ENCODE peak calls at places on chromosomes 16 and 17, in six cellular contexts. I is neural crest cell; B is H9; Q is CD4-positive, alpha-beta T cell; F is omental fat pad; M is neural progenitor cell. P is an unnamed sample.

GRCh38 chr17:4504188-4504587 is 5.5 kb downstream of the SPNS2 start:
- DNase-seq in I (no peak), M (no peak), Q (no peak), B (no peak), F (no peak), P (no peak)

GRCh38 chr16:11658896-11659708 is 9.2 kb upstream of the SNN start:
- DNase-seq in B (peak), M (no peak), F (no peak), Q (no peak), I (no peak), P (no peak)

GRCh38 chr17:30477758-30478115 is 529 bp downstream of the GOSR1 start:
- DNase-seq in F (no peak), Q (no peak), B (no peak), M (no peak), I (no peak), P (no peak)

GRCh38 chr17:71975331-71975801 is 145.5 kb upstream of the SOX9 start:
- DNase-seq in B (peak), Q (no peak), I (no peak), F (no peak), M (peak), P (no peak)

GRCh38 chr17:37098910-37099664 is 150.3 kb downstream of the AATF start:
- DNase-seq in B (no peak), I (no peak), M (no peak), Q (no peak), F (no peak), P (no peak)

GRCh38 chr17:3004925-3005324 is 58.5 kb downstream of the OR1D5 start:
- DNase-seq in F (no peak), I (no peak), M (no peak), Q (no peak), B (no peak), P (no peak)

GRCh38 chr16:1698680-1699079 is 7.3 kb upstream of the MAPK8IP3 start:
- DNase-seq in Q (no peak), F (no peak), B (no peak), I (no peak), M (no peak), P (no peak)

GRCh38 chr17:73072254-73072962 is 20.1 kb downstream of the SLC39A11 start:
- DNase-seq in Q (no peak), I (no peak), B (no peak), M (no peak), F (no peak), P (no peak)

GRCh38 chr16:78002915-78003538 is 19.3 kb upstream of the CLEC3A start:
- DNase-seq in M (peak), F (no peak), Q (peak), I (peak), B (peak), P (peak)

GRCh38 chr16:69932228-69932627 is 18.9 kb upstream of the CLEC18A start:
- DNase-seq in B (no peak), Q (no peak), F (no peak), M (no peak), I (no peak), P (no peak)

GRCh38 chr17:1504866-1505265 is 11.5 kb downstream of the INPP5K start:
- DNase-seq in M (no peak), Q (no peak), I (no peak), B (no peak), F (no peak), P (no peak)

GRCh38 chr16:75244844-75245758 is 6.3 kb downstream of the BCAR1 start:
- DNase-seq in M (peak), F (no peak), I (no peak), Q (no peak), B (peak), P (no peak)

GRCh38 chr17:64682261-64683181 is 20.4 kb upstream of the SMURF2 start:
- DNase-seq in I (no peak), B (no peak), F (no peak), M (no peak), Q (no peak), P (no peak)

GRCh38 chr16:17266606-17267313 is 204.0 kb downstream of the XYLT1 start:
- DNase-seq in B (no peak), M (no peak), I (no peak), F (no peak), Q (no peak), P (no peak)

GRCh38 chr17:59115474-59115873 is 8.8 kb upstream of the TRIM37 start:
- DNase-seq in I (no peak), Q (no peak), F (no peak), M (no peak), B (no peak), P (no peak)

GRCh38 chr16:81551821-81552304 is 107.3 kb downstream of the CMIP start:
- DNase-seq in B (no peak), Q (no peak), M (no peak), I (no peak), F (no peak), P (no peak)

GRCh38 chr17:37605813-37606505 is 3.3 kb downstream of the SYNRG start:
- DNase-seq in I (no peak), Q (peak), F (no peak), B (no peak), M (no peak), P (no peak)

GRCh38 chr16:85447657-85448313 is 165.3 kb upstream of the GSE1 start:
- DNase-seq in I (no peak), F (no peak), Q (no peak), M (no peak), B (no peak), P (no peak)

GRCh38 chr16:85448557-85449194 is 164.4 kb upstream of the GSE1 start:
- DNase-seq in B (no peak), F (no peak), Q (peak), M (no peak), I (no peak), P (no peak)

GRCh38 chr16:85444879-85445778 is 168.0 kb upstream of the GSE1 start:
- DNase-seq in B (peak), I (no peak), F (no peak), Q (no peak), M (peak), P (no peak)

GRCh38 chr16:85445779-85446222 is 167.3 kb upstream of the GSE1 start:
- DNase-seq in F (no peak), M (no peak), Q (no peak), B (no peak), I (no peak), P (no peak)

GRCh38 chr16:85446846-85447656 is 166.1 kb upstream of the GSE1 start:
- DNase-seq in B (no peak), M (no peak), Q (no peak), I (no peak), F (no peak), P (no peak)
- TF ChIP-seq CTCF in B (no peak), M (no peak), Q (no peak), I (no peak), F (no peak), P (no peak)

GRCh38 chr16:4314532-4315184 is 1.2 kb upstream of the GLIS2 start:
- DNase-seq in M (peak), F (no peak), B (peak), Q (no peak), I (no peak), P (no peak)
- TF ChIP-seq CTCF in M (no peak), F (no peak), B (no peak), Q (no peak), I (no peak), P (no peak)

DNA sequence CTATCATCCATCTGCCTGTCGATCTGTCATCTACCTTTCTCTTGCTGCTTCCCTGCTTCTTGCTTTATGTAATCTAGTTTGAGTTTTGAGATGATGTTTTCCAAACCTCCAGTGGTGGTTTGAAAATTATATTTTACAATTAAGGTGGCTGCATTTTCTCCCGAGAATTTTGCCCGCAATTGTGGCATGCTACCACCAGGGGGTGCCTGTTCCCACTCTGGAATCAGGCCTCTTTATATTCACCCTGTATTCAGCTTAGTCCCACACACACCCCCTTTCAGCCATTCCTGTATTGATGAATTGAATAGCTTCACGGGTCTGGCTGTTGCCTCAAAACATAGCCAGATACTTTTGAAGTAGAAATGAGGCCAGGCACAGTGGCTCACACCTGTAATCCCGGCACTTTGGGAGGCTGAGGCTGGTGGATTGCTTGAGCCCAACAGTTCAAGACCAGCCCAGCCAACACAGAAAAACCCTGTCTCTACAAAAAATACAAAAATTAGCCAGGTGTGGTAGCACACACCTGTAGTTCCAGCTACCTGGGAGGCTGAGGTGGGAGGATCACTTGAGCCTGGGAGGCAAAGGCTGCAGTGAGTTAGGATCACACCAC is 3.2 kb downstream of the PRSS22 start:
- DNase-seq in F (no peak), Q (no peak), B (no peak), I (peak), M (no peak), P (no peak)
- TF ChIP-seq CTCF in F (no peak), Q (no peak), B (peak), I (peak), M (peak), P (no peak)

DNA sequence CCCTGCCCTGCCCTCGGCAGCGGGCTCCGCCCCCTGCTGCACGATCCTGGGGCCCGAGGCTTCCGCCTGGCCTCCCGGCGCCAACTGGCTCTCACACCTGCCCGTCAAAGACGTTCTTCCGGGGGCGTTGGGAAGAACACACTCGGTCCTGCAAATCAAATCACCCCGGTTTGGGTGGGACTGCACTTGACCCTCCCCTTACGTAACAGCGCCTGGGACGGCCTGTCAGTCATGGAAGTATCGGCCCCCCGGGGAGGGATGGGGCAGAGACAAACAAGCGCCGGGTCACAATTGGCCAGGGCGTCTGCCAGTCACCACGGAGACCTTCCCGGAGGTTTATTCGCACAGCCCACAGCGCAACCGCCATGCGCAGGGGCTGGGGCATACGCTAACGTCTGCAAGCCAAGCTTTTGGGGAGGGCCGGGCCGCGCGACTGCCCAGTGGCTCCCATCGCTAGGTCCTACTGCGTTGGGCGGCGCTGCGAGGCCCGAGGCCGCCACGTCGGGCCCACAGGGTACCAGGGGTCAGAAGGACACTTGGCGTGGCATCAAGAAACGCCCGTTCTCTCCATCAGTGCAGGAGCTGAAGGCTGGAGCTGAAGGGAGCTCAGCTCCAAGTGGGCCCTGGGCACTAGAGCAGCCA is 382 bp upstream of the AKTIP start:
- DNase-seq in I (peak), M (peak), B (peak), Q (peak), F (peak), P (peak)
- TF ChIP-seq CTCF in I (no peak), M (no peak), B (no peak), Q (no peak), F (no peak), P (no peak)

GRCh38 chr17:74465378-74466110 is 890 bp upstream of the CD300A start:
- DNase-seq in F (no peak), Q (no peak), B (no peak), M (no peak), I (no peak), P (no peak)

GRCh38 chr17:74464730-74465377 is 1.6 kb upstream of the CD300A start:
- DNase-seq in I (no peak), Q (no peak), B (peak), M (no peak), F (no peak), P (no peak)

GRCh38 chr17:74466785-74467158 is 338 bp downstream of the CD300A start:
- DNase-seq in B (no peak), F (no peak), Q (no peak), M (no peak), I (no peak), P (no peak)

GRCh38 chr17:74466111-74466784 is at the start of gene CD300A:
- DNase-seq in F (no peak), I (no peak), B (peak), M (no peak), Q (no peak), P (no peak)

GRCh38 chr17:74467221-74467951 is 952 bp downstream of the CD300A start:
- DNase-seq in F (no peak), Q (no peak), B (peak), M (peak), I (no peak), P (no peak)
- TF ChIP-seq CTCF in F (no peak), Q (no peak), B (no peak), M (no peak), I (no peak), P (no peak)

DNA sequence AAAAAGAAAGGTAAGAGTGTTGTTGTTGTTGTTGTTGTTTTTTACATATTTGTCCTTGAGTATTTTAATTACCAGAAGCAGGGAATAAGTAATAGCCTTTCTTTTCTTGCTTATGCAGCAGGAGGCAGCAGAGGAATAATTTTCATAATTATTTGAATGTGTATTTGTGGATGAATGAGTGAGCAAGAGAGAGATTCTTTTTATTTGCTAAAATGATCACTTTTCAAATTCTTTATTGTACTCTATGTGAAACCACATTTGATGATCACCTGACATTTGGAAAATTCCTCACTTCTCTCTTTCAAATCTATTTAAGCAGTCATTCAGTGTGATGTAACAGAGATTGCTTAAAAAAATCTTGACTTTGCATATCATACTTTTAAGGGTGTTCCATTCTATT is 223.6 kb downstream of the BCAS3 start:
- DNase-seq in B (no peak), I (no peak), F (no peak), M (no peak), Q (no peak), P (no peak)
- TF ChIP-seq CTCF in B (no peak), I (no peak), F (no peak), M (no peak), Q (no peak), P (no peak)

GRCh38 chr16:46759309-46759708 is 11.2 kb upstream of the MYLK3 start:
- DNase-seq in Q (no peak), B (no peak), F (no peak), M (no peak), I (no peak), P (no peak)

GRCh38 chr16:46762583-46762982 is 14.4 kb upstream of the MYLK3 start:
- DNase-seq in I (no peak), Q (no peak), B (no peak), M (no peak), F (no peak), P (no peak)

GRCh38 chr16:46756772-46757171 is 8.6 kb upstream of the MYLK3 start:
- DNase-seq in I (no peak), F (no peak), B (no peak), Q (no peak), M (no peak), P (no peak)

GRCh38 chr16:46753015-46753414 is 4.9 kb upstream of the MYLK3 start:
- DNase-seq in Q (no peak), B (no peak), I (no peak), F (no peak), M (no peak), P (no peak)

DNA sequence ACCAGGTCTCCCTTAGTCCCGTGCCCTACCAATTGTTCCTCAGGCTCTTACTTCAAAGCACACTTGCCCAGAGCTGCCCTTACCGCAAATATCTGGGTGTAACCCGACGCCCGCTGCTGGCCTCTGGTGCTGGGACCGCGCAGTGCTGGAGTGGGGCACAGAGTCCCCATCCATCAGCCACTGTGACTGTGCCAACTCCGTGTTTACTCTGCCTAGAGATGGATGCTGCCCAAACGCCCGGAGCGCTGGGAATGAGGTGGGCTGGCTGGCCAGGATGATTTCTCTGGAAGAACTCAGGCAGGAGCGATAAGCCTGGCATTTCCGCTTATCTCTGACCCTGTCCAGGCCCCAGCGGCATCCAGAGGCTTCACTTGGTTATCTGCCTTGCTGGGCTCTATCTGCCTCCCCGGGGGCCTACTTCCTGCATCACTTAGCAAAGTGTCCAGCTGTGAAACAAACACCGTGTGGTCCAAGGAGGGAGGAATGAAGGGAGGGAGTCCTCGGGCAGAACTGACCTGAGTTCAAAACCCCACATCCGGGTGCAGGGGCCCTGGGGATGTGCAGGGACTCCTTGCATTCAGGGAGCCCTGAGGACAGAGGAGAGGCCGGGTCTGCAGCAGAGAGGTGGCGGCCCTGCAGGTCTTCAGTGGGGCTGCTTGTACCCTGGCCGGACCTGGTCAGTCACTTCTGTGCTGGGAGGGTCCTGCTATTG is 9.4 kb upstream of the MYLK3 start:
- DNase-seq in I (no peak), B (no peak), F (no peak), Q (no peak), M (peak), P (no peak)
- TF ChIP-seq CTCF in I (no peak), B (no peak), F (no peak), Q (no peak), M (no peak), P (no peak)

DNA sequence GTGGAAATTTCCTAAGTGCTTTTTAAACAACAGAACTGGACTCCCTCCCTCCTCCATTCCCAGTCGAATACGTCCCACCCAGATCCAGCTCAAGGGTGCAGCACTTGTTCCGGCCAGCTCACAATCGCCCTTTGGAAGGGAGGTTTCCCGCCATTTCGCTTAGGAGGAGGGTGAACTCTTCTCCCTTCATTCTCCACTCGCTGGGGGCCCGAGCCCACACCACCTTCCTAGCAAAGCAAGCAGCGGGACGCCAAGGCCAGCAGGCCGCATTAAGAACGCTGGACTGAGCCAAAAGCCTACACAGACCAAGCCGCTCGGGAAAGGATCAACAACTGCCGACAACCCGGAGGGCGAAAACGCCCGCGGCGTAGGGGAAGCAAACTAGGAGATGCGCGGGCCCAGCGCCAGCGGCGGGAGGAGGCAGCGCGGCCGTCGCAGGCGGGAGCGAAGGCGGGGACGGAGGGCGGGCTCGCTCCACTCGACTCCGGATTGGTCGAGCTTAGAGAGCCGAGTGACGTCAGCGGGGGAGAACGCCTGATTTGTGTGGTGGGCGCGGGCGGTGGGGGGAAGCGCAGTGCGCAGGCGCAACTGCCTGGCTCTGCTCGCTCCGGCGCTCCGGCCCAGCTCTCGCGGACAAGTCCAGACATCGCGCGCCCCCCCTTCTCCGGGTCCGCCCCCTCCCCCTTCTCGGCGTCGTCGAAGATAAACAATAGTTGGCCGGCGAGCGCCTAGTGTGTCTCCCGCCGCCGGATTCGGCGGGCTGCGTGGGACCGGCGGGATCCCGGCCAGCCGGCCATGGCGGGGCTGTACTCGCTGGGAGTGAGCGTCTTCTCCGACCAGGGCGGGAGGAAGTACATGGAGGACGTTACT is at the start of gene PPM1D:
- DNase-seq in Q (peak), B (peak), M (peak), F (peak), I (peak), P (peak)
- TF ChIP-seq CTCF in Q (no peak), B (no peak), M (no peak), F (no peak), I (peak), P (no peak)

GRCh38 chr17:41579484-41580243 is 7.0 kb downstream of the KRT14 start:
- DNase-seq in B (peak), M (peak), I (peak), F (peak), Q (peak), P (peak)
- TF ChIP-seq CTCF in B (peak), M (peak), I (peak), F (no peak), Q (no peak), P (peak)

DNA sequence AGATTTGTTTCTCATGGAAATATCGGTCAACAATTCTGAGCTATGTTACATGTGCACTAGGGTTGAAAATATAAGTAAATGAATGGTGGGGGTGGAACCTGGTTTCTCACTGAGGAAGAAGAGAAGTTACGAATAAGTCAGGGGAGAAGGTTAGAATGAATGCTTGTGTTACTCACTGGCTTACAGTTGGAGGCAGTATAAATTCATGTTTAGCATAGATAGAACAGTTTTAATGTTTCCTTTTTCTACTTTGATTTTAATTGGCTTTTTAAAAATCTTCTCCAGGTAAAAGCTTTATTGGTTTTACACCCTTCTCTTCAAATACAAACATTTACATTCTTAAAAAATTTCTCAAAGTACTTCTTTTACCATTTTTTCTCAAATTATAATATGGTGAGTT is 1113.7 kb downstream of the CDH11 start:
- DNase-seq in F (no peak), Q (no peak), I (no peak), B (no peak), M (no peak), P (no peak)
- TF ChIP-seq CTCF in F (no peak), Q (no peak), I (no peak), B (no peak), M (no peak), P (no peak)